ENCODE peak calls at places on chromosomes 4 and X, in five cellular contexts. One of them, this sample, is unnamed.

GRCh38 chr4:7689773-7690693 is 249.6 kb downstream of the AFAP1 start:
- DNase-seq in AG09309: no peak
- DNase-seq in neural crest cell: no peak
- DNase-seq in Peyer's patch: no peak
- DNase-seq in HL-60: no peak
- DNase-seq in this sample: no peak

GRCh38 chr4:38804654-38805295 is at the start of gene TLR1:
- DNase-seq in HL-60: peak
- DNase-seq in neural crest cell: no peak
- DNase-seq in AG09309: peak
- DNase-seq in Peyer's patch: no peak
- DNase-seq in this sample: no peak

GRCh38 chrX:107676559-107677378 is 48.5 kb downstream of the PRPS1 start:
- DNase-seq in neural crest cell: no peak
- DNase-seq in HL-60: no peak
- DNase-seq in Peyer's patch: peak
- DNase-seq in AG09309: peak
- DNase-seq in this sample: peak

GRCh38 chrX:10280061-10280460 is 123.3 kb downstream of the CLCN4 start:
- DNase-seq in AG09309: no peak
- DNase-seq in HL-60: no peak
- DNase-seq in neural crest cell: no peak
- DNase-seq in Peyer's patch: no peak
- DNase-seq in this sample: no peak

GRCh38 chrX:145729635-145730034 is 88.0 kb upstream of the SLITRK2 start:
- DNase-seq in HL-60: no peak
- DNase-seq in Peyer's patch: no peak
- DNase-seq in neural crest cell: no peak
- DNase-seq in AG09309: no peak
- DNase-seq in this sample: no peak

GRCh38 chr4:40322853-40323252 is 12.3 kb upstream of the CHRNA9 start:
- DNase-seq in neural crest cell: no peak
- DNase-seq in HL-60: no peak
- DNase-seq in Peyer's patch: no peak
- DNase-seq in AG09309: no peak
- DNase-seq in this sample: no peak

GRCh38 chr4:98601719-98602118 is 56.7 kb downstream of the TSPAN5 start:
- DNase-seq in Peyer's patch: no peak
- DNase-seq in HL-60: no peak
- DNase-seq in AG09309: no peak
- DNase-seq in neural crest cell: no peak
- DNase-seq in this sample: no peak

GRCh38 chr4:8295471-8295870 is 25.9 kb downstream of the HTRA3 start:
- DNase-seq in Peyer's patch: no peak
- DNase-seq in neural crest cell: no peak
- DNase-seq in HL-60: no peak
- DNase-seq in AG09309: no peak
- DNase-seq in this sample: no peak

GRCh38 chr4:150209140-150209829 is 131.0 kb downstream of the DCLK2 start:
- DNase-seq in AG09309: peak
- DNase-seq in Peyer's patch: peak
- DNase-seq in neural crest cell: peak
- DNase-seq in HL-60: peak
- DNase-seq in this sample: peak

GRCh38 chrX:1169198-1169597 is 43.3 kb downstream of the CRLF2 start:
- DNase-seq in HL-60: peak
- DNase-seq in neural crest cell: no peak
- DNase-seq in AG09309: no peak
- DNase-seq in Peyer's patch: no peak
- DNase-seq in this sample: no peak

GRCh38 chr4:101039367-101039766 is 308.0 kb downstream of the PPP3CA start:
- DNase-seq in AG09309: no peak
- DNase-seq in HL-60: no peak
- DNase-seq in Peyer's patch: no peak
- DNase-seq in neural crest cell: no peak
- DNase-seq in this sample: no peak

GRCh38 chr4:149997881-149998421 is 80.3 kb upstream of the DCLK2 start:
- DNase-seq in AG09309: no peak
- DNase-seq in HL-60: no peak
- DNase-seq in neural crest cell: no peak
- DNase-seq in Peyer's patch: no peak
- DNase-seq in this sample: peak

GRCh38 chr4:42927946-42928345 is 35.4 kb downstream of the GRXCR1 start:
- DNase-seq in neural crest cell: no peak
- DNase-seq in Peyer's patch: no peak
- DNase-seq in AG09309: no peak
- DNase-seq in HL-60: no peak
- DNase-seq in this sample: no peak

GRCh38 chrX:138877746-138878145 is 166.2 kb upstream of the FGF13 start:
- DNase-seq in AG09309: no peak
- DNase-seq in HL-60: no peak
- DNase-seq in Peyer's patch: no peak
- DNase-seq in neural crest cell: no peak
- DNase-seq in this sample: no peak

GRCh38 chr4:26346203-26346620 is 25.4 kb downstream of the RBPJ start:
- DNase-seq in HL-60: no peak
- DNase-seq in Peyer's patch: no peak
- DNase-seq in neural crest cell: no peak
- DNase-seq in AG09309: no peak
- DNase-seq in this sample: no peak

GRCh38 chrX:30153881-30154260 is 61.5 kb upstream of the MAGEB2 start:
- DNase-seq in Peyer's patch: no peak
- DNase-seq in AG09309: no peak
- DNase-seq in neural crest cell: no peak
- DNase-seq in HL-60: no peak
- DNase-seq in this sample: no peak

GRCh38 chrX:85089321-85089840 is 85.7 kb downstream of the APOOL start:
- DNase-seq in Peyer's patch: no peak
- DNase-seq in HL-60: no peak
- DNase-seq in neural crest cell: no peak
- DNase-seq in AG09309: no peak
- DNase-seq in this sample: no peak

GRCh38 chrX:5236096-5236495 is 992.6 kb downstream of the NLGN4X start:
- DNase-seq in neural crest cell: peak
- DNase-seq in HL-60: peak
- DNase-seq in Peyer's patch: no peak
- DNase-seq in AG09309: no peak
- DNase-seq in this sample: no peak

GRCh38 chrX:39427492-39428289 is 626.4 kb downstream of the MID1IP1 start:
- DNase-seq in neural crest cell: no peak
- DNase-seq in AG09309: no peak
- DNase-seq in HL-60: no peak
- DNase-seq in Peyer's patch: no peak
- DNase-seq in this sample: no peak

GRCh38 chr4:114654607-114655006 is 56.0 kb downstream of the UGT8 start:
- DNase-seq in HL-60: no peak
- DNase-seq in neural crest cell: no peak
- DNase-seq in Peyer's patch: no peak
- DNase-seq in AG09309: no peak
- DNase-seq in this sample: no peak

GRCh38 chr4:105472871-105473339 is 957 bp downstream of the PPA2 start:
- DNase-seq in Peyer's patch: no peak
- DNase-seq in HL-60: no peak
- DNase-seq in AG09309: no peak
- DNase-seq in neural crest cell: no peak
- DNase-seq in this sample: no peak

GRCh38 chr4:124053872-124054538 is 657.4 kb downstream of the SPRY1 start:
- DNase-seq in HL-60: no peak
- DNase-seq in neural crest cell: no peak
- DNase-seq in Peyer's patch: no peak
- DNase-seq in AG09309: no peak
- DNase-seq in this sample: no peak

GRCh38 chr4:124432500-124432899 is 280.0 kb downstream of the ANKRD50 start:
- DNase-seq in Peyer's patch: no peak
- DNase-seq in neural crest cell: no peak
- DNase-seq in AG09309: peak
- DNase-seq in HL-60: no peak
- DNase-seq in this sample: no peak

GRCh38 chr4:85740431-85740861 is 265.5 kb downstream of the ARHGAP24 start:
- DNase-seq in HL-60: no peak
- DNase-seq in Peyer's patch: no peak
- DNase-seq in neural crest cell: no peak
- DNase-seq in AG09309: no peak
- DNase-seq in this sample: no peak

GRCh38 chr4:85736576-85736975 is 261.6 kb downstream of the ARHGAP24 start:
- DNase-seq in neural crest cell: no peak
- DNase-seq in Peyer's patch: no peak
- DNase-seq in HL-60: peak
- DNase-seq in AG09309: no peak
- DNase-seq in this sample: no peak

GRCh38 chr4:85737254-85737653 is 262.3 kb downstream of the ARHGAP24 start:
- DNase-seq in neural crest cell: no peak
- DNase-seq in HL-60: no peak
- DNase-seq in AG09309: no peak
- DNase-seq in Peyer's patch: no peak
- DNase-seq in this sample: no peak

GRCh38 chr4:85741421-85741820 is 266.5 kb downstream of the ARHGAP24 start:
- DNase-seq in Peyer's patch: no peak
- DNase-seq in AG09309: no peak
- DNase-seq in HL-60: no peak
- DNase-seq in neural crest cell: no peak
- DNase-seq in this sample: no peak

DNA sequence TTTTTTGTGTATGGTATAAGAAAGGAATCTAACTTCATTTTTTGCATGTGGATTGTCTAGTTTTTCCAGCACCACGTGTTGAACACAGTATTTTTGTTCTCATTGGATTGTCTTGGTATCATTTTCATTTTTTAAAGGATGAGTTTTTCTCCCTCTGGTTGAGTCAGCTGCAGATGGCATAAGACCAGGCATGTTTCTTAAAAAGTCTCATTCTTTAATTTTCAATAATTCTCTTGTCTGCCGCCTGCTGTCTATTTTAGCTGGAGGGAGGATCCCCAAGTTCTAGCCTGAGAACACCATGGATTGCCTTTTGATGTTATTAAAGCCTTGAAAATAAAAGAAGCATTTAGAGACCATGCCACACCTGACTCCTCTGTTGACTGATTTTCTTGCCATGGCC is 263.8 kb downstream of the ARHGAP24 start:
- DNase-seq in AG09309: no peak
- DNase-seq in Peyer's patch: no peak
- DNase-seq in HL-60: no peak
- DNase-seq in neural crest cell: no peak
- DNase-seq in this sample: no peak
- TF ChIP-seq CTCF in AG09309: no peak
- TF ChIP-seq CTCF in Peyer's patch: no peak
- TF ChIP-seq CTCF in HL-60: no peak
- TF ChIP-seq CTCF in neural crest cell: no peak
- TF ChIP-seq CTCF in this sample: no peak

GRCh38 chrX:115565888-115566287 is 4.9 kb downstream of the PLS3 start:
- DNase-seq in AG09309: no peak
- DNase-seq in neural crest cell: no peak
- DNase-seq in Peyer's patch: no peak
- DNase-seq in HL-60: no peak
- DNase-seq in this sample: no peak

GRCh38 chrX:115564243-115564642 is 3.3 kb downstream of the PLS3 start:
- DNase-seq in AG09309: no peak
- DNase-seq in Peyer's patch: no peak
- DNase-seq in HL-60: no peak
- DNase-seq in neural crest cell: no peak
- DNase-seq in this sample: no peak

GRCh38 chrX:115561605-115562491 is 874 bp downstream of the PLS3 start:
- DNase-seq in Peyer's patch: no peak
- DNase-seq in AG09309: no peak
- DNase-seq in neural crest cell: peak
- DNase-seq in HL-60: no peak
- DNase-seq in this sample: peak

GRCh38 chrX:115562492-115562872 is 1.5 kb downstream of the PLS3 start:
- DNase-seq in Peyer's patch: no peak
- DNase-seq in neural crest cell: peak
- DNase-seq in AG09309: no peak
- DNase-seq in HL-60: no peak
- DNase-seq in this sample: peak

DNA sequence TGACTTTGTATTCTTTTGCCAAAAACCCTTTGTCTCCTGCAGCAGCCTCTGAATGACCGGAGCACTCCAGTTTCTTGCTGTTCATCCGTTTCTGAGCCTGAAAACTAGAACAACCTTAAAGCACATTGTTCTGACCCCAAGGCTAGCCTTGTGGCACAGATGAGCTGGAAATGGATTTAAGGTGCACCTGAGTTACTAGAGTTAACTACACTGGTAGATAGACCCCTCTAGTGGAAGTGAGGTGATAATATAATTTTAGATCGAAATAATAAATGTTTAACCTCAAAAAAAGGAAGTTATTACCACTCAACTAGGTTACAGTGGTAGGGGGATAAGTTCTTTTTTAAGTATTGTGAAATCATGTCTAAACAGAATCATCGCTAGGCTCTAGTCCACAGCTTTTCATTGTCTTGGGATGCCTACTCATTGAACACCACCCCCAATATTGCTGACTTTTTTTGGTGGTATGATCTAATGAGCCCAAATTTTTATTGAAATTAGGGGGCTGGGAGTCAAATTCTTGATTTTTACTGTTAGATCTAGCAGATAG is 2.7 kb downstream of the PLS3 start:
- DNase-seq in neural crest cell: no peak
- DNase-seq in HL-60: no peak
- DNase-seq in AG09309: no peak
- DNase-seq in Peyer's patch: no peak
- DNase-seq in this sample: peak
- TF ChIP-seq CTCF in neural crest cell: no peak
- TF ChIP-seq CTCF in HL-60: no peak
- TF ChIP-seq CTCF in AG09309: no peak
- TF ChIP-seq CTCF in Peyer's patch: no peak
- TF ChIP-seq CTCF in this sample: no peak

DNA sequence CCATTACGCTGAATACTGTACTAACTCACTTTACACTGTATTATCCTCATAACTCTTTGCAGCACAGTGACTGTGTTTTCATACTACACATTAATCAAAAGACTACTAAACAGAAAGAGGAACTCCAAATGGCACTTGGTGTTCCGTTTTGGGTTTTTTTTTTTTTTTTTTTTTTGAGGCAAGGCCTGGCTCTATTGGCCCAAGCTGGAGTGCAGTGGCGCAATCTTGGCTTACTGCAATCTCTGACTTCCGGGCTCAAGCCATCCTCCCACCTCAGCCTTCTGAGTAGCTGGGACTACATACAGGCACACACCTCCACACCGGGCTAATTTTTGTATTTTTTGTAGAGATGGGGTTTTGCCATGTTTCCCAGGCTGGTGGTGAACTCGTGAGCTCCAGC is 10.7 kb downstream of the KLHL8 start:
- DNase-seq in neural crest cell: no peak
- DNase-seq in Peyer's patch: peak
- DNase-seq in HL-60: peak
- DNase-seq in AG09309: no peak
- DNase-seq in this sample: no peak
- TF ChIP-seq CTCF in neural crest cell: no peak
- TF ChIP-seq CTCF in Peyer's patch: no peak
- TF ChIP-seq CTCF in HL-60: no peak
- TF ChIP-seq CTCF in AG09309: no peak
- TF ChIP-seq CTCF in this sample: no peak

DNA sequence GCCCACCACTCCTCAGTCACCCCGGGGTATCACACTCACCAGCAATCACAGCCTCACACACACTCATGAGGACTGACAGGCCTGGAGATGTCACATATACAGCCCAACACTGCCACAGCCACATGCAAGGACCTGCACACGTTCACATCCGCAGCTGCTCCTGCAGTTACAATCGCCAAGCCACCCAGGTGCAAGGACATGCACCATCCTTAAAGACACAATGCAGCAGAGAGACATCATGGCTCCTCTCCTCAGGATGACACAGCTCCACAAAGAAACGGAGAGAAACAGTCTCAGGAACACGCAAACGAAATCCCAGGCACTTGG is 1.1 kb downstream of the PCSK1N start:
- DNase-seq in AG09309: no peak
- DNase-seq in HL-60: no peak
- DNase-seq in neural crest cell: no peak
- DNase-seq in Peyer's patch: no peak
- DNase-seq in this sample: no peak
- TF ChIP-seq CTCF in AG09309: no peak
- TF ChIP-seq CTCF in HL-60: no peak
- TF ChIP-seq CTCF in neural crest cell: no peak
- TF ChIP-seq CTCF in Peyer's patch: no peak
- TF ChIP-seq CTCF in this sample: no peak

This sample was measured in Calu3.